ENCODE peak calls at places on chromosomes 7 and 10, in nine cellular contexts. B is A673, N is tibial nerve, Z is cardiac muscle cell, O is A549, Y is esophagus muscularis mucosa, J is lung, L is transverse colon, W is IMR-90. T is an unnamed sample. For H3K4me1, the result is how much of the 10 kb centered on the place peaks cover.

GRCh38 chr10:112404612-112405011 is 30.7 kb downstream of the ACSL5 start:
- DNase-seq in B (no peak), N (no peak), Z (no peak), O (no peak), Y (no peak), J (no peak), L (no peak), W (peak), T (no peak)

GRCh38 chr7:5424689-5425506 is 1.3 kb upstream of the TNRC18 start:
- DNase-seq in B (peak), N (peak), Z (peak), O (no peak), Y (no peak), J (peak), L (peak), W (peak), T (peak)

GRCh38 chr7:134593530-134594392 is 44.9 kb downstream of the AKR1B15 start:
- DNase-seq in B (no peak), N (peak), Z (peak), O (peak), Y (no peak), J (peak), L (peak), W (peak), T (peak)

GRCh38 chr10:44759122-44759521 is 152.0 kb upstream of the TMEM72 start:
- DNase-seq in B (no peak), N (no peak), Z (no peak), O (no peak), Y (peak), J (no peak), L (no peak), W (no peak), T (no peak)

GRCh38 chr10:7412482-7413251 is 1.8 kb upstream of the SFMBT2 start:
- DNase-seq in B (no peak), N (no peak), Z (no peak), O (peak), Y (no peak), J (no peak), L (peak), W (no peak), T (peak)

GRCh38 chr7:155533120-155533826 is 13.1 kb downstream of the CNPY1 start:
- DNase-seq in B (no peak), N (no peak), Z (peak), O (no peak), Y (no peak), J (no peak), L (no peak), W (no peak), T (no peak)

GRCh38 chr7:83643012-83643411 is 5.9 kb downstream of the SEMA3E start:
- DNase-seq in B (no peak), N (no peak), Z (no peak), O (no peak), Y (no peak), J (no peak), L (no peak), W (no peak), T (no peak)

GRCh38 chr10:59561397-59562121 is 148.1 kb downstream of the SLC16A9 start:
- DNase-seq in B (no peak), N (no peak), Z (peak), O (no peak), Y (peak), J (no peak), L (no peak), W (peak), T (no peak)

GRCh38 chr7:5743803-5744202 is 37.7 kb downstream of the RNF216 start:
- DNase-seq in B (no peak), N (no peak), Z (no peak), O (no peak), Y (no peak), J (no peak), L (no peak), W (no peak), T (no peak)

GRCh38 chr10:17660921-17661320 is 17.0 kb downstream of the STAM start:
- DNase-seq in B (peak), N (no peak), Z (no peak), O (no peak), Y (no peak), J (no peak), L (no peak), W (no peak), T (no peak)

GRCh38 chr7:130999926-131000325 is 265.9 kb upstream of the KLF14 start:
- DNase-seq in B (no peak), N (no peak), Z (no peak), O (no peak), Y (peak), J (no peak), L (no peak), W (no peak), T (no peak)

GRCh38 chr10:116748041-116748440 is 5.7 kb upstream of the HSPA12A start:
- DNase-seq in B (no peak), N (no peak), Z (peak), O (peak), Y (no peak), J (no peak), L (peak), W (peak), T (no peak)

GRCh38 chr7:44191171-44191570 is 1.9 kb upstream of the GCK start:
- DNase-seq in B (no peak), N (no peak), Z (no peak), O (no peak), Y (no peak), J (no peak), L (no peak), W (no peak), T (no peak)

GRCh38 chr7:56046728-56047445 is 4.4 kb downstream of the PSPH start:
- DNase-seq in B (no peak), N (no peak), Z (peak), O (peak), Y (no peak), J (no peak), L (no peak), W (peak), T (no peak)

GRCh38 chr7:132030161-132030568 is 473.7 kb upstream of the PODXL start:
- DNase-seq in B (peak), N (no peak), Z (peak), O (no peak), Y (no peak), J (no peak), L (peak), W (no peak), T (no peak)

GRCh38 chr10:31011017-31011659 is 20.5 kb downstream of the ZNF438 start:
- DNase-seq in B (no peak), N (no peak), Z (no peak), O (no peak), Y (no peak), J (no peak), L (no peak), W (no peak), T (peak)

GRCh38 chr10:90969148-90969547 is 48.3 kb upstream of the ANKRD1 start:
- DNase-seq in B (no peak), N (no peak), Z (no peak), O (no peak), Y (no peak), J (no peak), L (no peak), W (no peak), T (no peak)

GRCh38 chr7:29442146-29442545 is 121.5 kb upstream of the PRR15 start:
- DNase-seq in B (peak), N (no peak), Z (peak), O (no peak), Y (no peak), J (no peak), L (no peak), W (no peak), T (no peak)

GRCh38 chr10:104256335-104257080 is 1.8 kb downstream of the GSTO1 start:
- DNase-seq in B (no peak), N (no peak), Z (no peak), O (no peak), Y (no peak), J (no peak), L (no peak), W (no peak), T (no peak)

GRCh38 chr10:99976886-99977391 is 32.8 kb downstream of the DNMBP start:
- DNase-seq in B (peak), N (no peak), Z (peak), O (peak), Y (no peak), J (no peak), L (no peak), W (peak), T (no peak)

DNA sequence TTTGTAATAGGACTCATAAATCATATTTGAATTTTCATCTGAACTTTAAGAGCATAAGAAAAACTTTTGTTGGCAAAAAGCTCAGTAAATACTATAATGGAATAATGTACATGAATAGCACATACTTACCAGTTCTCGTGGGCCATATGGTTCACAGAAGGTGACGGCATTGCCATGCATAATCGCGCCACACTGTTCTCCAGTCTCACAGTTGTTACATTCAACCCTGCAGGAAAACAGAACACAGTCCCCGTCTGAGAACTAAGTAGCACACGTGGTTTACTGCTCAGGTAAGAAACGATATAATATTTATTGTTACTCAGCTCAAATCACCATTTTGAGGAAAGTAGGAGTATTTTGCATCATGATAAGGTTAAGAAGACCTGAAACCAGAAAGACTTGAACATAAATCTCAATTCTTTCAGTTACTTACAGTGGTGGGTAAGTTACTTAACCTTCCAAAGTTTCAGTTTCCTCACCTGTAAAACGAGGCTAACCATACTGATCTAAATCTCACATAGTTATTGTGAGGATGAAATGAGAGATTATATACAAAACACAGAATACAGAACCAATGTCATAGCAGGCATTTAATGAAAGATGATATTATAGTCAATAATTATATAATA is 261.4 kb downstream of the RELN start:
- DNase-seq in B (no peak), N (no peak), Z (no peak), O (no peak), Y (no peak), J (no peak), L (no peak), W (no peak), T (no peak)
- H3K4me1 ChIP-seq in B (under half), N (under half), Z (under half), O (under half), Y (under half), J (under half), L (under half), W (under half), T (under half)

GRCh38 chr10:84607523-84607922 is 279.1 kb downstream of the CCSER2 start:
- DNase-seq in B (no peak), N (no peak), Z (no peak), O (no peak), Y (no peak), J (no peak), L (no peak), W (no peak), T (no peak)

GRCh38 chr10:84608126-84608525 is 279.7 kb downstream of the CCSER2 start:
- DNase-seq in B (no peak), N (no peak), Z (no peak), O (no peak), Y (no peak), J (no peak), L (no peak), W (no peak), T (no peak)

DNA sequence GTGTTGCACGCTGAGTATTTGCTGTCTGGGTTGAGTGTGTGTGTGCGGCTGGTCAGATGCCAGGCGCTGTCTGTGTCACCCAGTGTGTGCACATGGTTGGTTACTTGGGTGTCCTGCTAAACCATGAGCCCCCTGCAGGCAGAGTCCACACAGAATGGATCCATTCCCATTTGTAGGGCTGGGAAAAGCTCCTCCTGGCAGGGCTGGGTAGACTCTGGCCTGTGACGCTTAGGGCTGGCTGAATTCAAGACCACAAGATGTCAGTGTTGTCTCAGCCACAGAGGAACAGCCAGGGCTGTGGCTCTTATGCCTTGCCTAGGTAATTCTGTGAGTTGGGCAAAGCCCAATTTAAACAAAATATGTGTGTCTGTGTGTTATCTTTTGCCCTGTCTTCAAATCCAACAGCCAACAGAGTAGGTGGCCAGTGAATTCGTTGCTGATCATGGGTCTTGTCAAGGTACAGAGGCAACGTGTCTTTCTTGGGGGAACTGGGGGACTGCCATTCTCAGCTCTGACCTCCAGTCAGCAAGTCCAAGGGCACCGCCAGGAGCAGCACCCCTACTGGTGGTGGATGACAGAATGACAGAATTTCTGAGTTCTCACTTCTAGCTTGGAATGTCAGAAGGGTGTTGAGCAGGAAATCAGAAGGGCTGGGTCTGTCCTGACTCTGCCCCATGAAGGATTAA is 285.1 kb downstream of the CCSER2 start:
- DNase-seq in B (peak), N (no peak), Z (peak), O (peak), Y (no peak), J (peak), L (peak), W (no peak), T (no peak)
- TF ChIP-seq CTCF in B (peak), N (peak), Z (peak), O (peak), Y (peak), J (no peak), L (peak), W (peak), T (no peak)

GRCh38 chr10:63206997-63207952 is 74.1 kb downstream of the NRBF2 start:
- DNase-seq in B (peak), N (no peak), Z (peak), O (no peak), Y (no peak), J (no peak), L (no peak), W (peak), T (peak)
- H3K4me1 ChIP-seq in B (half or more), N (under half), Z (under half), O (under half), Y (half or more), J (under half), L (under half), W (under half), T (under half)

DNA sequence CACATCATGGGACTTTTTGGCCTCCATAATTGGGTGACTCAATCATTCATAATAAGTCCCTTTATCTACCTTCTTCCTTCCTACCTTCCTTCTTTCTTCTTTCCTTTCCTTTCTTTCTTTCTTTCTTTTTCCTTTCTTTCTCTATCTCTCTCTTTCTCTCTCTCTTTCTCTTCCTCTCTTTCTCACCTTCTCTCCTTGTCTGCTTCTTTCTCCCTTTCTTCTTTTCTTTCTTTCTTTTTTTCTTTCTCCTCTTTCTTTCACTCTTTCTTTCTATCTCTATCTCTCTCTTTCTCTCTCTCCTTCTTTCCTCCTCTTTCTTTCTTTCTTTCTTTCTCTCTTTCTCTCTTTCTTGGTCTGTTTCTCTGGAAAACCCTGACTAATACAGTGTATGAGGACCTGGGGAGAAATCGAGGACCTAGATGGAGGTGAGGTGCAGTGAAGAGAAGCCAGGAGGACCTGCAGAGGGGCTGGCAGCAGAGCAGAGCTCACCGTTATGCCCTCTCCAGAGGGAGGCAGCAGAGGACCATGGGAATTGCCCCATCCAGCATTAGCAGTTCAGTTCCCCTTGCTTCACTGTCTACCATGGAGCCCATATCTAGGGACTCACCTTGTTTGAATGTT is 52.7 kb upstream of the BTRC start:
- DNase-seq in B (peak), N (no peak), Z (peak), O (peak), Y (no peak), J (no peak), L (peak), W (peak), T (no peak)
- TF ChIP-seq CTCF in B (peak), N (no peak), Z (peak), O (peak), Y (peak), J (no peak), L (peak), W (peak), T (no peak)

GRCh38 chr7:135936497-135937217 is 40.5 kb downstream of the MTPN start:
- DNase-seq in B (no peak), N (no peak), Z (no peak), O (no peak), Y (no peak), J (no peak), L (no peak), W (no peak), T (no peak)
- H3K4me1 ChIP-seq in B (under half), N (under half), Z (half or more), O (under half), Y (under half), J (under half), L (under half), W (under half), T (under half)

DNA sequence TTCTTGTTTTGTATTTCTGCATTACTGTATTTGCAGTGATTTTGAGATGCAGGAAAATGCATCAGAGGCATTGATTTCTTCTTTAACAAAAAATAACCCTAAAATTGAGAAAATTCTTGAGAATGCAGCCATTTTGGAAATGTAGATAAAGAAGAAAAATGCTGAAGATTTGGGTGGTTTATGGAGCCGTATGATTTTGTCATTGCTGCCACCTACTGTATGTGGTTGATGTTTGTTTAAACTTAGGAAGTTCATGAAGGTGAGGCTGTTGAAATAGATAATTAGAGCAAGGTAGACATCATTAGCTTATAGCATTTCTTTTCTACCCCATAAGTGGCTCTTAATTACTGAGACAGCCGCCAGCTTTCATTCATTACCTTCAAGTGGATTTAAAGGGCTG is 92.1 kb upstream of the SAMD8 start:
- DNase-seq in B (peak), N (no peak), Z (peak), O (peak), Y (no peak), J (no peak), L (no peak), W (peak), T (no peak)
- TF ChIP-seq CTCF in B (peak), N (peak), Z (peak), O (peak), Y (peak), J (peak), L (peak), W (peak), T (no peak)

GRCh38 chr10:69994262-69994661 is 58.4 kb upstream of the MACROH2A2 start:
- DNase-seq in B (peak), N (no peak), Z (peak), O (peak), Y (no peak), J (peak), L (peak), W (peak), T (peak)
- H3K4me1 ChIP-seq in B (under half), N (under half), Z (under half), O (under half), Y (under half), J (under half), L (under half), W (under half), T (under half)

T was measured in uterus.